ENCODE peak calls at places on chromosomes 1 and 21, in six cellular contexts. F is H9, D is neuronal stem cell, V is IMR-90, L is trophoblast cell, K is H1. Q is an unnamed sample.

GRCh38 chr1:104387716-104388508 is 638.2 kb downstream of the AMY1C start:
- DNase-seq in K (no peak), D (no peak), L (no peak), F (no peak), V (no peak), Q (no peak)

GRCh38 chr1:111756124-111756513 is 418 bp downstream of the DDX20 start:
- DNase-seq in F (no peak), V (no peak), K (no peak), D (no peak), L (no peak), Q (no peak)

GRCh38 chr1:14707774-14708450 is 109.4 kb downstream of the KAZN start:
- DNase-seq in L (no peak), K (no peak), V (no peak), D (no peak), F (no peak), Q (no peak)

GRCh38 chr1:30058966-30059365 is 664.4 kb downstream of the MATN1 start:
- DNase-seq in L (peak), D (no peak), V (peak), K (no peak), F (no peak), Q (peak)

GRCh38 chr1:232084584-232085223 is 458.1 kb downstream of the DISC1 start:
- DNase-seq in K (peak), V (peak), L (no peak), D (peak), F (peak), Q (peak)

GRCh38 chr1:161046574-161047167 is 894 bp upstream of the USF1 start:
- DNase-seq in K (no peak), V (no peak), L (no peak), F (no peak), D (no peak), Q (no peak)

GRCh38 chr1:8133657-8134430 is 107.7 kb upstream of the ERRFI1 start:
- DNase-seq in K (no peak), D (no peak), F (no peak), L (no peak), V (peak), Q (peak)

GRCh38 chr1:55490556-55490955 is 275.4 kb upstream of the USP24 start:
- DNase-seq in K (no peak), D (no peak), V (peak), L (no peak), F (no peak), Q (peak)

GRCh38 chr1:41341365-41341683 is 19.9 kb upstream of the FOXO6 start:
- DNase-seq in L (no peak), V (no peak), D (no peak), F (no peak), K (no peak), Q (peak)

GRCh38 chr1:77143529-77144121 is 75.6 kb downstream of the PIGK start:
- DNase-seq in L (no peak), V (peak), F (no peak), D (no peak), K (no peak), Q (peak)

GRCh38 chr1:34763142-34763781 is 3.7 kb downstream of the GJB4 start:
- DNase-seq in F (peak), L (peak), K (no peak), V (peak), D (no peak), Q (no peak)

GRCh38 chr21:31667639-31668038 is 8.1 kb downstream of the SOD1 start:
- DNase-seq in D (no peak), V (no peak), K (no peak), F (no peak), L (no peak), Q (peak)

GRCh38 chr1:244092293-244093264 is 41.5 kb downstream of the ZBTB18 start:
- DNase-seq in L (no peak), V (peak), K (no peak), D (no peak), F (no peak), Q (no peak)

GRCh38 chr1:172746091-172746949 is 87.4 kb downstream of the FASLG start:
- DNase-seq in L (no peak), V (peak), K (no peak), D (no peak), F (no peak), Q (peak)

GRCh38 chr1:119250299-119250698 is 109.8 kb upstream of the WARS2 start:
- DNase-seq in F (no peak), K (no peak), D (no peak), V (no peak), L (no peak), Q (no peak)

GRCh38 chr1:167881069-167881468 is 32.9 kb downstream of the ADCY10 start:
- DNase-seq in D (no peak), L (no peak), V (peak), F (no peak), K (no peak), Q (no peak)

GRCh38 chr1:228935855-228936727 is 200.8 kb downstream of the RHOU start:
- DNase-seq in K (no peak), L (no peak), F (no peak), D (no peak), V (no peak), Q (no peak)

GRCh38 chr1:233879841-233880240 is 24.6 kb upstream of the SLC35F3 start:
- DNase-seq in D (no peak), L (no peak), K (no peak), V (no peak), F (no peak), Q (no peak)

GRCh38 chr1:161499099-161500078 is 5.9 kb upstream of the FCGR2A start:
- DNase-seq in D (no peak), F (no peak), V (no peak), L (no peak), K (no peak), Q (no peak)

GRCh38 chr1:65894738-65895605 is 102.3 kb downstream of the PDE4B start:
- DNase-seq in L (no peak), V (peak), K (no peak), D (no peak), F (no peak), Q (no peak)

GRCh38 chr1:179824265-179824664 is 53.3 kb downstream of the TOR1AIP2 start:
- DNase-seq in V (no peak), F (peak), K (no peak), L (no peak), D (no peak), Q (no peak)

GRCh38 chr1:48223372-48224081 is 1.0 kb downstream of the SLC5A9 start:
- DNase-seq in F (no peak), K (no peak), L (no peak), V (no peak), D (no peak), Q (no peak)

GRCh38 chr21:41678944-41679343 is 87.9 kb downstream of the RIPK4 start:
- DNase-seq in D (peak), K (peak), V (peak), F (peak), L (peak), Q (peak)

GRCh38 chr1:63621698-63622097 is 28.5 kb downstream of the PGM1 start:
- DNase-seq in V (peak), K (no peak), D (no peak), L (no peak), F (no peak), Q (peak)

GRCh38 chr21:25506887-25507286 is 100.4 kb downstream of the MRPL39 start:
- DNase-seq in L (no peak), F (no peak), V (peak), D (no peak), K (no peak), Q (no peak)

GRCh38 chr1:31531177-31532000 is 44.9 kb upstream of the TINAGL1 start:
- DNase-seq in K (no peak), L (peak), D (no peak), V (peak), F (no peak), Q (peak)

DNA sequence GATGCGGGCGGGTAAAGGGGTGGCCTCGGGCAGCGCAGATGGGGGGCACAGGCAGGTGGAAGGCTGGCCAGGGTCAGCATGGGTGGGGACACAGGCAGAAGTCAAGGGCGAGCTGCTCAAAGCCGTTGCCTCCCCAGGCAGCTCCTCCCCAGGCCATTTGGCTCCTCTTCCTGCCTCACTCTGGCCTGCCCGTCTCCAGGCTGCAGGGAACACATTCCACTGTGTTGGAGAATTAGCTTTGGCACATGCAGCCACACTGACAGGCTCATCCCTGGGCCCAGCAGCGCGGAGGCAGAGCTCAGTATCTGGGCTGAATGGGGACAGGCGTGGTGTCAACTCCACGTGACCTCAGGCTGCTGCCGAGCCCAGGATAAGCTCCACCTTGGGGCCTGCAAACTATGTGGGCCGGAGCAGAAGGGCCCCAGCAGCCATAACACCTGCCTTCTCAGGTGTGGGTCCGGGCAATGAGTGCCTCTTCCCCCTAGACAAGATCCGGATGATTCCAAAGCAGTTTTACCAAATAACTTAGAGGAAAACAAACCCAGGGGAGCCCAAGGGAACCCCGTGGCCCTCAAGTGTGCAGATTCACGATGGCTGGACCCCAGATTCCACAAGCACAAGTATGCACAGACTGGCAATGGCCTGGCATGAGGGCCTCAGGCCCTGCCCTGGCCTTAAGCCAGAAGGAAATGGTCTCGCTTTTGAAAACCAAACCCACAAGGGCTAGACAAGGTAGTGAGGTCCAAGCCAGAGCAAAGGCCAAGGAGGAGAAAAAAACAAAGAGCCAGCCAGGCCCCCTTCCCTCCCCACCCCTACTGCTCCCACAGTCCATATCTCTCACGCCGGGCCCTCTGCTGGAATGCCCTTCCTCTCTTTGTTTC is 40.2 kb downstream of the HSPG2 start:
- DNase-seq in F (no peak), V (no peak), L (peak), D (no peak), K (no peak), Q (no peak)
- H4K91ac ChIP-seq in F (no peak), V (no peak), L (peak), D (no peak), K (no peak), Q (no peak)

GRCh38 chr1:154913242-154913641 is 23.3 kb downstream of the PMVK start:
- DNase-seq in L (no peak), V (no peak), D (no peak), F (no peak), K (no peak), Q (no peak)
- H4K91ac ChIP-seq in L (no peak), V (no peak), D (no peak), F (no peak), K (no peak), Q (no peak)

DNA sequence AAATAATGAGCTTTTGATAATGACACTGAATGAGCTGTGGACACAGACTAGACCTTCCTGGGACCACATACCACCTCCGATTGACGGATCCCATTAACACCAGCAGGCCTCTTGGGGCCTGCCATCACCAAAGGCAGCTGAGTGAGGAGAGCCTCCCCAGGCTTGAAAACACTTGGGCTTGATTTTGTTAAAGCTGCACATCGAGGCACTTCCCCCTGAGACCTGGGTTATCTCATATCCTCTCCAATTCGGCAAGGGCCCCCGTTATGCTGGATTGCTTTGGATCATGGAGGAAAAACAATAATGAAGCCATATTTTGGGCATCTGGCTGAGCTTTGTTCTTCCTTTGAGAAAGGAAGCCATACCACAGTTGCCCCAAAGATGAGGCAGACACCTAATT is 143.0 kb downstream of the AJAP1 start:
- DNase-seq in L (no peak), K (no peak), D (no peak), F (no peak), V (no peak), Q (no peak)
- H4K91ac ChIP-seq in L (no peak), K (no peak), D (no peak), F (no peak), V (no peak), Q (no peak)

DNA sequence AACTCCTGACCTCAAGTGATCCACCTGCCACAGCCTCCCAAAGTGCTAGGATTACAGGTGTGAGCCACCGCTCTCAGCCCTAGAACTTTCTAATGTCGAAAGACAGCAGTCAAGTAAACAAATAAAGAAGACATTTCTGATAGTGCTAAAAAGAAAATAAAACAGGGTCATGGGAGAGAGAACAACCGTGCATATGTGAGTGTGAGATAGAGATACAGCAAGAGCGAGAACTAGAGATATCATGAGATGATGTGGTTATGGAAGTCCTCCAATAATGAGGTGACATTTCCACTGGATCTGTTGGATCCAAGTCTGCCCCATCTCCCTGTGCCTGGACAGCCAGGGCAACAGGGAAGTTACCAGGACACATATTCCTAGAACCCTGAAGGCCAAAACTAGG is 4.6 kb upstream of the TENT5B start:
- DNase-seq in L (no peak), K (no peak), D (no peak), V (no peak), F (no peak), Q (no peak)
- H4K91ac ChIP-seq in L (no peak), K (peak), D (no peak), V (no peak), F (no peak), Q (no peak)

GRCh38 chr1:57015071-57015470 is 49.3 kb upstream of the C8B start:
- DNase-seq in V (no peak), D (no peak), K (no peak), L (no peak), F (no peak), Q (no peak)

GRCh38 chr1:57017717-57018116 is 51.9 kb upstream of the C8B start:
- DNase-seq in V (no peak), L (no peak), F (peak), D (no peak), K (no peak), Q (no peak)

GRCh38 chr1:57018119-57018518 is 52.3 kb upstream of the C8B start:
- DNase-seq in D (no peak), F (no peak), L (no peak), K (no peak), V (no peak), Q (no peak)

GRCh38 chr1:57019240-57019805 is 53.5 kb upstream of the C8B start:
- DNase-seq in D (no peak), V (no peak), L (no peak), F (no peak), K (no peak), Q (no peak)

DNA sequence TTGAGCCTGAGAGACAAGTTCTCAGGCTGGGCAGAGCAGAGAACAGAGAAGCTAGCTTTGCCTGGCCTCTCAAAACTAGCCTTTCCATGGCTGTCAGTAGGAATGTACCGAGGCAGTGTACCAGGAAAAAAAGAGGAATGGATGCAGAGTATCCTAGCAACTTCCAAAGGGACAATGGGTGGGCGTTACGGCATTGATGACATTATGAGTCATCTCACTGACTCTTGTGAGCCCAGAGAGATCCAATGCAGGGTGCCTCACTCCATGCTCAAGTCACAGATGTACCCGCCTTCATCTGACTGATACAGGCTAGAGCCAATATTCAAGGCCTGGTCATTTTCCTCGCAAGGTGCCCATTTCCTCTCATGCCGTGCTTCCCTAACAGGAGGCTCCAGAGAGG is 51.4 kb upstream of the C8B start:
- DNase-seq in V (peak), F (no peak), D (peak), K (no peak), L (no peak), Q (no peak)
- H4K91ac ChIP-seq in V (no peak), F (no peak), D (no peak), K (no peak), L (no peak), Q (no peak)

GRCh38 chr1:36789535-36789934 is 244.8 kb downstream of the GRIK3 start:
- DNase-seq in D (no peak), L (no peak), K (no peak), V (no peak), F (no peak), Q (no peak)
- H4K91ac ChIP-seq in D (no peak), L (no peak), K (no peak), V (no peak), F (no peak), Q (no peak)

DNA sequence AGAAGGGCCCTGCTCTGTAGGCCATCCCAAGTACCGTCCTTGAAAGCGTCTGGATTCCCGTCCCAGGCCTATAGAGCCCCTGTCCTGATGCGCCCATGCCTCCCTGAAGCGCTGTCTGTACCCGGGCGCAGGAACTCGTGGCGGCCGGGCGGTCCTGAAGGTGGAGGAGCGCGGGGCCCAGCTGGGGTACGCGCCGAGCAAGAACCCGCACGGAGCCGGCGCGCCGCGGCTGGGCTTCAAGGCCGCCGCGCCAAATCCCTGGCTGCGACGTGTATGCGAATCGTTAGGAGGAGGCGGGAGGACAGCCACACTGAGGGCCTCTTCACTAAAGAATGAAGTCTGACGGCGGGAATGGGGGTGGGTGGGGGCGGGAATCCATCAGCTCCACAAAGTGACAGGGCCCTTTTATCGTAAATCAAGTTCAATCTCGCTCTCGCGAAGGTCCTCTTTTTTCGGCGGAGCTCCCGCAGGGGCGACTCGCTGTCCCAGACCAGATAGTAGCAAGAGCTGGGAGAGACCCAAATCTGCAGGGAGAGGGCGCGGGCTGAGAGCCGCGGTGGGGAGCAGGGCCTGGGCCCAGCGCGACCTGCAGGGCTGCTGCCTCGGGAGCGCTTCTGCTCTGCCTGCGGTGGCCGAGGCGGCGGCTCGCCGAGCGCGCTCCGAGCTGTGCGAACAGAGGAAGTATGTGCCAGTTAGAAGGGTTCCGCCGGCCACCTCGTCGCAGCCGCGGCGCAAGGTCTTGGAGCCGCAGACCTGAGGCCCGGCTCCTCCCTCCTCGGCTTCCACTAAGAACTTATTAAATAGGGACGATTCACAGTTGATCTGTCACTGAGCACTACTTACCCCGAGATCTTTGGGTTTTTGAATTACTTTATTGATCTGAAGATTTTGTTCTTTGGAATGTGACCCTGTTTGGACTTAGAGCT is 10.4 kb downstream of the BARHL2 start:
- DNase-seq in F (peak), L (no peak), K (no peak), V (no peak), D (no peak), Q (no peak)
- H4K91ac ChIP-seq in F (no peak), L (no peak), K (no peak), V (no peak), D (no peak), Q (no peak)

DNA sequence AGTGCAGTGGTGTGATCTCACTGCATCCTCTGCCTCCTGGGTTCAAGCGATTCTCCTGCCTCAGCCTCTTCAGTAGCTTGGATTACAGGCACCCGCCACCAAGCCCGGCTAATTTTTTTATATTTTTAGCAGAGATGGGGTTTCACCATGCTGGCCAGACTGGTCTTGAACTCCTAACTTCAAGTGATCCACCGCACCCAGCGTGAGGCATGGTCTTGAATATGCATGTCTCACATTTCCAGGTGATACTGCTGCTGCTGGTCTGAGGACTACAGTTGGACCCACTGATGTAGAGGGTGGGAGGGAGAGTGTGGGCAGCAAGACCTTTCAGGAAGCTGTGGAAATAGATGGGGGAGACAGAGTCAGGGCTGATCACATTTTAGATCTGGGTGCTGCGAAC is 21.9 kb upstream of the ASAP3 start:
- DNase-seq in K (no peak), V (no peak), L (peak), F (no peak), D (no peak), Q (no peak)
- H4K91ac ChIP-seq in K (no peak), V (no peak), L (no peak), F (no peak), D (no peak), Q (no peak)